ENCODE peak calls at places on chromosomes 6 and 20, in eight cellular contexts. Q is endodermal cell, V is breast epithelium, F is HepG2, W is transverse colon, O is left ventricle myocardium inferior, Y is aorta, D is astrocyte. M is an unnamed sample.

GRCh38 chr20:32524871-32525501 is 60.1 kb downstream of the NOL4L start:
- DNase-seq in Q (peak; percentile 43), V (peak; percentile 74), F (no peak), W (peak; percentile 48), O (peak; percentile 82), Y (peak; percentile 92), D (no peak), M (no peak)

GRCh38 chr6:160424256-160424655 is 76.1 kb downstream of the SLC22A3 start:
- DNase-seq in Q (no peak), V (no peak), F (no peak), W (no peak), O (no peak), Y (no peak), D (no peak), M (no peak)

GRCh38 chr20:44471481-44471882 is 4.2 kb upstream of the TTPAL start:
- DNase-seq in Q (no peak), V (no peak), F (peak; percentile 86), W (no peak), O (no peak), Y (no peak), D (no peak), M (no peak)

GRCh38 chr6:73353636-73354388 is at the start of gene DPPA5:
- DNase-seq in Q (no peak), V (no peak), F (no peak), W (no peak), O (no peak), Y (no peak), D (no peak), M (peak; percentile 60)

GRCh38 chr20:50224553-50225255 is 34.1 kb downstream of the CEBPB start:
- DNase-seq in Q (peak; percentile 69), V (no peak), F (no peak), W (peak; percentile 65), O (peak; percentile 61), Y (peak; percentile 86), D (peak; percentile 95), M (peak; percentile 75)

GRCh38 chr6:107032051-107032450 is 4.1 kb downstream of the MTRES1 start:
- DNase-seq in Q (no peak), V (no peak), F (no peak), W (no peak), O (no peak), Y (no peak), D (no peak), M (no peak)

GRCh38 chr6:56906752-56907151 is 48.2 kb upstream of the BEND6 start:
- DNase-seq in Q (no peak), V (no peak), F (no peak), W (no peak), O (no peak), Y (no peak), D (peak; percentile 65), M (no peak)

GRCh38 chr6:56259682-56260081 is 12.3 kb upstream of the COL21A1 start:
- DNase-seq in Q (no peak), V (no peak), F (no peak), W (no peak), O (no peak), Y (no peak), D (peak; percentile 39), M (no peak)

GRCh38 chr6:107690864-107691661 is 133.1 kb downstream of the SCML4 start:
- DNase-seq in Q (peak; percentile 57), V (no peak), F (no peak), W (no peak), O (no peak), Y (no peak), D (peak; percentile 75), M (no peak)

GRCh38 chr20:56624786-56625681 is 4.1 kb upstream of the TFAP2C start:
- DNase-seq in Q (peak; percentile 80), V (no peak), F (no peak), W (no peak), O (no peak), Y (no peak), D (no peak), M (peak; percentile 89)

GRCh38 chr6:84536914-84537638 is 227.3 kb downstream of the TBX18 start:
- DNase-seq in Q (peak; percentile 87), V (no peak), F (no peak), W (no peak), O (no peak), Y (no peak), D (no peak), M (no peak)

GRCh38 chr20:14219801-14220461 is 117.5 kb downstream of the FLRT3 start:
- DNase-seq in Q (peak; percentile 94), V (no peak), F (no peak), W (peak; percentile 85), O (no peak), Y (no peak), D (no peak), M (peak; percentile 6)

GRCh38 chr6:170087946-170088348 is 202.9 kb downstream of the DLL1 start:
- DNase-seq in Q (no peak), V (peak; percentile 37), F (no peak), W (peak; percentile 55), O (peak; percentile 11), Y (peak; percentile 76), D (no peak), M (no peak)

DNA sequence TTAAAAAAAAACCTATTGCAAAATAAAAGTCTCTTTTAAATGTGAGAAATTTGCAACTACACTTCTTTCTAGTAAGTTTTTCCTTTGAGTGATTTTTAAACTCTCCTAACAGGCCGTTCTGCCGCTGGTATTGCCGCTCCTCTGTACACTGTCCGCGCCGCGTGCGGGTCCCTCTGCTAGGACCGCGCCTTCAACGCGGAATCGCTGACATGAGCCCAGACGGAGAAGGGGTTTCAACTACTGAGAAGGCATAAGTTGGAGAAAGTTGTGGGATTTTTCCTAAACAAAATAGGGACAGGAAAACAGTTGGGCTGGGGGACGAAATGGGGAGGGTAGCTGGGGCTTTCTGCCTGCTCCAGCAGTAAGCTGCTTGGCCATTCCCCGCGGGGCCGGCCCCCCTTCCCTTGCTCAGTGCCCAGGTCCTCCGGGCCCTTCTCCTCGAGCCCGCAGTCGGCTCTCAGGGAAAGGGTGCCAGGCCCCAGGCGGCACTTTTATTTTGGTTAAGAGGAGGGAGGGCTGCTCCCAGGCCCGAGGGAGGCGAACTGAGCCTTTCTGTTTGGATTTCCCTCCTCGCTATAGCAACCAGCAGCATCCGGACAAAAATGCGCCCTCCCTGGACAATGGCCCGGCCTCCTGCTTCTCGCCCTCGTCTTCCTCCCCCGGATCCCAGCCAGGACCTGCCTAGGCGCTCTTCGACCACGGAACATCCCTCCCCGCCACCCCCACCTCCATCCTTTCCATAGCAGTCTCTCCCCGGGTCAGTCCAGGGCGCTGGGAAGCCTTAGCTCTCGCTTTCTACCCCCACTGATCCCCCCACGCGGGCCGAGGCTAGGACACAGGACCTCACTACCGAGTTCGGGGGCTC is 6.8 kb upstream of the POU3F2 start:
- DNase-seq in Q (peak; percentile 77), V (no peak), F (no peak), W (no peak), O (no peak), Y (no peak), D (no peak), M (peak; percentile 88)
- H3K27me3 ChIP-seq in Q (peaks cover 99% of the 10 kb centered on the region), V (peaks cover 91% of the 10 kb centered on the region), F (peaks cover 80% of the 10 kb centered on the region), W (peaks cover 100% of the 10 kb centered on the region), O (peaks cover 100% of the 10 kb centered on the region), Y (peaks cover 2% of the 10 kb centered on the region), D (peaks cover 86% of the 10 kb centered on the region), M (peaks cover 97% of the 10 kb centered on the region)

GRCh38 chr6:7591770-7592169 is 1.8 kb downstream of the SNRNP48 start:
- DNase-seq in Q (no peak), V (no peak), F (no peak), W (no peak), O (no peak), Y (no peak), D (no peak), M (no peak)

GRCh38 chr6:7587631-7588100 is 2.3 kb upstream of the SNRNP48 start:
- DNase-seq in Q (no peak), V (no peak), F (no peak), W (peak; percentile 59), O (no peak), Y (no peak), D (peak; percentile 34), M (no peak)

GRCh38 chr6:7590918-7591302 is 912 bp downstream of the SNRNP48 start:
- DNase-seq in Q (peak; percentile 43), V (no peak), F (peak; percentile 30), W (no peak), O (peak; percentile 27), Y (no peak), D (no peak), M (peak; percentile 26)

GRCh38 chr6:7589949-7590917 is at the start of gene SNRNP48:
- DNase-seq in Q (peak; percentile 98), V (peak; percentile 92), F (peak; percentile 93), W (peak; percentile 96), O (peak; percentile 96), Y (peak; percentile 97), D (peak; percentile 76), M (peak; percentile 91)

DNA sequence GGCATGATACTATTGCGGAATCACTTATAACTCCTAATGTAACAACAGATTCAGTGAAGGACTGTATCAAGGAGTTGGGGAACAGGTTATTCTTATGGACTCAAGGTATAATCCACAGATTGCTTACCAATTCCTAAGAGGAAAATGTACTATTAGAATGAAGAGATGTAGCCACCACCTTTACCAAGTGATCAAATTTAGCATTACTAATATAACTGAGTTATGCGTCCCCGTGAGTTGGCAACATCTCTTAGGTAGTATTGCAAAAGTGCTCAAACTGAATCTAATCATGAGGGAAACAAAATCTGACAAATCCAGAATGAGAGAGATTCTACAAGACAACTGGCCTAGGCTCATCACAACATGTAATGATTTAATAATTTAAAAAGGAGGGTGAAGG is 777 bp upstream of the SNRNP48 start:
- DNase-seq in Q (no peak), V (no peak), F (no peak), W (no peak), O (no peak), Y (no peak), D (no peak), M (no peak)
- H3K4me3 ChIP-seq in Q (peak overlapping the region; percentile 91), V (no peak overlapping the region), F (no peak overlapping the region), W (no peak overlapping the region), O (peak overlapping the region; percentile 82), Y (no peak overlapping the region), D (no peak overlapping the region), M (no peak overlapping the region)

GRCh38 chr20:47258745-47259695 is 97.5 kb downstream of the ZMYND8 start:
- DNase-seq in Q (no peak), V (no peak), F (no peak), W (no peak), O (peak; percentile 53), Y (no peak), D (peak; percentile 86), M (no peak)
- H3K36me3 ChIP-seq in Q (peaks cover 84% of the 10 kb centered on the region), V (no peaks in the 10 kb centered on the region), F (peaks cover 89% of the 10 kb centered on the region), W (no peaks in the 10 kb centered on the region), O (peaks cover 31% of the 10 kb centered on the region), Y (no peaks in the 10 kb centered on the region), D (peaks cover 17% of the 10 kb centered on the region), M (peaks cover 25% of the 10 kb centered on the region)

DNA sequence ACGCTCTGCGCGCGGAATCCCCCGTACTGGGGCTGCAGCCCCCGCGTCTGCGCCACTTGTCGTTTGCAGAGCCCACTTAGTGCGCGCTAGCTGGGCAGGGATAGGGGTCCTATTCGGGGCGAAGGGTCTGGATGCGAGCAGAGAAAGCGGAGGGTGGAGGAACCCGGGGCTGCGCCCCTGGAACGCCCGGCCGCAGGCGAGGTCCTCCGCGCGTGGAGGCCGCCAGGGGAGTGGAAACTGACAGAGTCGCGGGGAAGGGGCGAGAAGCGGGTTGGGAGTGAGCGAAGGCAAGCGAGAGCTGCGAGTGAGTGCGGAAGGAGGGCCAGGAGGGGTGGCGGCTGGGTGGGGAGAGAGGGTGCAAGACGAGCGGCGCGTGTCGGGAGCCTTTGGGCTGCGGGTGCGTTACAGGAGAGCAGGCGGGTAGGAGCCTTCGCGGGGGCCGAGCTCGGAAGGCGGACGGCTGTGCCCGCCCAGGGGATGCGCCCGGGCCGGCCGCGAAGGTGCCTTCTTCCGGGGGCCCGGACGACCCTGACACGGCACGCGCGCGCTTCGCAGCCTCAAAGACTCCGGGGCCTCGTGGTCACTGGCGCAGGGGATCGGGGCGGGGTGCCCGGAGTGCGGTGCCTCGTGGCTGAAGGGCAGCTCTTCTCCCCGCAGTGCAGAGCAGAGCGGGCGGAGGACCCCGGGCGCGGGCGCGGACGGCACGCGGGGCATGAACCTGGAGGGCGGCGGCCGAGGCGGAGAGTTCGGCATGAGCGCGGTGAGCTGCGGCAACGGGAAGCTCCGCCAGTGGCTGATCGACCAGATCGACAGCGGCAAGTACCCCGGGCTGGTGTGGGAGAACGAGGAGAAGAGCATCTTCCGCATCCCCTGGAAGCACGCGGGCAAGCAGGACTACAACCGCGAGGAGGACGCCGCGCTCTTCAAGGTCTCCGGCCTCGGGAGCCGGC is 1.2 kb downstream of the IRF4 start:
- DNase-seq in Q (peak; percentile 79), V (no peak), F (no peak), W (no peak), O (no peak), Y (no peak), D (no peak), M (peak; percentile 85)
- H3K27me3 ChIP-seq in Q (peaks cover 97% of the 10 kb centered on the region), V (peaks cover 77% of the 10 kb centered on the region), F (peaks cover 72% of the 10 kb centered on the region), W (peaks cover 84% of the 10 kb centered on the region), O (peaks cover 95% of the 10 kb centered on the region), Y (no peaks in the 10 kb centered on the region), D (peaks cover 72% of the 10 kb centered on the region), M (peaks cover 60% of the 10 kb centered on the region)